ENCODE peak calls at places on chromosomes 1 and 21, in ten cellular contexts. U is uterus; O is dorsolateral prefrontal cortex; N is Caco-2; Q is adipocyte; M is CD8-positive, alpha-beta memory T cell; P is transverse colon; E is aorta; X is NT2/D1; C is pancreas. B is an unnamed sample.
A peak's percentile ranks its signal among the peaks of the same experiment; 100 is the strongest.

GRCh38 chr1:23004112-23004511 is 11.5 kb downstream of the TEX46 start:
- DNase-seq in U (no peak), O (no peak), N (no peak), Q (no peak), M (no peak), P (no peak), E (no peak), X (no peak), C (no peak), B (no peak)

GRCh38 chr1:201262963-201263608 is 20.2 kb upstream of the PKP1 start:
- DNase-seq in U (no peak), O (no peak), N (no peak), Q (no peak), M (no peak), P (no peak), E (no peak), X (no peak), C (no peak), B (no peak)

GRCh38 chr1:13699510-13699909 is 478 bp upstream of the PRDM2 start:
- DNase-seq in U (no peak), O (no peak), N (peak; percentile 11), Q (no peak), M (no peak), P (peak; percentile 20), E (no peak), X (no peak), C (no peak), B (peak; percentile 43)

GRCh38 chr1:153617677-153618076 is 1.6 kb upstream of the S100A14 start:
- DNase-seq in U (peak; percentile 41), O (peak; percentile 68), N (peak; percentile 91), Q (no peak), M (no peak), P (peak; percentile 94), E (peak; percentile 93), X (no peak), C (no peak), B (peak; percentile 61)

GRCh38 chr1:31575373-31576140 is 758 bp upstream of the TINAGL1 start:
- DNase-seq in U (no peak), O (no peak), N (peak; percentile 82), Q (no peak), M (no peak), P (peak; percentile 90), E (no peak), X (no peak), C (peak; percentile 57), B (no peak)

GRCh38 chr21:42238185-42238934 is 19.4 kb downstream of the ABCG1 start:
- DNase-seq in U (no peak), O (no peak), N (no peak), Q (no peak), M (peak; percentile 78), P (no peak), E (no peak), X (no peak), C (no peak), B (peak; percentile 46)

GRCh38 chr1:94646151-94646643 is 104.6 kb upstream of the F3 start:
- DNase-seq in U (no peak), O (no peak), N (no peak), Q (no peak), M (no peak), P (no peak), E (no peak), X (no peak), C (no peak), B (no peak)

GRCh38 chr1:29749021-29749420 is 512.7 kb downstream of the PTPRU start:
- DNase-seq in U (no peak), O (no peak), N (no peak), Q (no peak), M (no peak), P (no peak), E (no peak), X (no peak), C (no peak), B (no peak)

GRCh38 chr1:6521502-6521901 is 30.0 kb upstream of the PLEKHG5 start:
- DNase-seq in U (no peak), O (no peak), N (no peak), Q (peak; percentile 14), M (no peak), P (no peak), E (no peak), X (no peak), C (no peak), B (no peak)

GRCh38 chr1:22041505-22041904 is 11.0 kb upstream of the CDC42 start:
- DNase-seq in U (no peak), O (no peak), N (no peak), Q (no peak), M (no peak), P (no peak), E (no peak), X (no peak), C (no peak), B (no peak)

GRCh38 chr1:235503333-235504121 is 725 bp downstream of the B3GALNT2 start:
- DNase-seq in U (no peak), O (peak; percentile 66), N (peak; percentile 55), Q (peak; percentile 79), M (no peak), P (peak; percentile 74), E (peak; percentile 86), X (peak; percentile 63), C (peak; percentile 64), B (peak; percentile 75)

GRCh38 chr1:222252788-222253187 is 295.1 kb downstream of the HHIPL2 start:
- DNase-seq in U (no peak), O (no peak), N (no peak), Q (no peak), M (no peak), P (no peak), E (no peak), X (peak; percentile 46), C (no peak), B (no peak)

DNA sequence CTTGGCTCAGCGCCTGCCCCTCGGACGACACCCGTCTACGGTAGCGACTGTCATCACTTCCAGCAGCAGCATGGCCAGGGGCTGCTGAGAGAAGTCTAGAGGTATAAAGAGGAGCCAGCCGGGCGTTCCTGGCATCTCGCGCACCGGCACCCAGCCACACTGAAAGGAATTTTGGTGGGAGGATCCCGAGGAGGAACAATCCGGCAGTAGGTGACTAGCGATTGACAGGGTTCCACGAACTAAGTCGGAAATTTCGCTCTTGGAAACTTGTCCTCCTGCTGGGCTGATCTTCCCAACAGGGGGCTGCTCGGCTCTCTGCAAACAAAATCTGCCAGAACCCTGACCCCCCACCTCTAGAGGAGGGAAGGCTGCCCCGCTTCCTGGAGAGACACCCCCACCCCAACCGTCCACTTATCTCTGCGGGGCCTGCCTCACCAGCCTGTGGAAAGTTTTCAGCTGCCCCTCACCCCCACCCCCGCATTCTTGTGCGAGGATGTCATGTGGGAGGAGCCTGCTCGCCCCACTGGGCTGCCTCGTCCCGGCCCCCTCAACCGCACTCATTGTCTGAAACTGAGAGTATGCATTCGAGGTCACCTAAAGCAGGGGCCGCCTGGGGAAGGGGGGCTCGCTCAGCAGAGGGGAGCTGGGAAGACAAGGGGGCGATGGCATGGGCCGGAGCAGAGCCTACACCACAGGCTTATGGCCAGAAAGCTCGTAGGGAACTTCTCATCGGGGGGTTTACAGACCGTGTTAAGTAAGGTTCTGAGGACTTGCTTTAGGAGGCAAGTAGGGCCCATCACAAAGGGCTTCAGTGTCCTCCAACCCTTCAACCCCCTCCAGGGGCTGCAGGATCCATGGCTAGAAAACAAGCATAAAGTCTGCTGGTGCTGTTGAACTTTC is 9.6 kb downstream of the EPHA2 start:
- DNase-seq in U (peak; percentile 91), O (no peak), N (peak; percentile 91), Q (peak; percentile 93), M (no peak), P (peak; percentile 57), E (peak; percentile 93), X (peak; percentile 74), C (peak; percentile 52), B (no peak)
- H3K4me3 ChIP-seq in U (peak overlapping the region; percentile 19), O (no peak overlapping the region), N (no peak overlapping the region), Q (peak overlapping the region; percentile 58), M (no peak overlapping the region), P (no peak overlapping the region), E (no peak overlapping the region), X (peak overlapping the region; percentile 8), C (peak overlapping the region; percentile 40), B (no peak overlapping the region)

DNA sequence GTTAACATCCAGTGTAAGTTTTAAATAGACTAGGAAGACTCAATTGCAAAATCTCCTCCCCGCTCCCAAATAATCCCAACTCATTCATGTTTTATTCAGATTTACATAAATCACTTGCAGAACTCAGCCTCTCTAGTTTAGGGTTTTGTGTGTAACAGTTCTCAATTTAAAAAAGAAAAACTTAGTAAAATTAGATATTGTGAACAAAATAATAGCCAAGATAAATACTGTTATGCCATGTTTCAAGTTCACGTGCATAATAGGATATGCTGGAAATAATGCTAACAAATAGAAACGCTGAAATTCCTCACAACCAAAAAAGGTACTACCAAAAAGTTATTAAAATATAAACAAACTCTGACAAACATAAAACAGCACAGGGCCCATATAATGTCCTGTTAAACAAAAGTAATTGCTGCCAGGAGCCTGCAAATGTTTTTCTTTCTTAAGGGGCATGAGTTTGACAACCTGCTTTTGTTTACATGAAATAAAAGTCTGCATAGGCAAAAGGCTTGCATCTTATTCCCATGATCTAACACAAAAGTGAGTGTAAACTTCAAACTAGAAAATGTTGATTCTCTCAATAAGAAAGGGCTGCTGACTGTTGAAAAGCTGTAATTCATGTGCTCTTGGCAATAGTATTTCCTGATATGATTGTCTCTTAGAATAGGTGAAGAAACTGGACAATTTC is 2.9 kb downstream of the SERTAD4 start:
- DNase-seq in U (no peak), O (no peak), N (no peak), Q (no peak), M (no peak), P (no peak), E (no peak), X (no peak), C (no peak), B (no peak)
- H3K27me3 ChIP-seq in U (no peaks in the 10 kb centered on the region), O (no peaks in the 10 kb centered on the region), N (no peaks in the 10 kb centered on the region), Q (peaks cover 2% of the 10 kb centered on the region), M (peaks cover 19% of the 10 kb centered on the region), P (no peaks in the 10 kb centered on the region), E (no peaks in the 10 kb centered on the region), X (no peaks in the 10 kb centered on the region), C (no peaks in the 10 kb centered on the region), B (no peaks in the 10 kb centered on the region)

DNA sequence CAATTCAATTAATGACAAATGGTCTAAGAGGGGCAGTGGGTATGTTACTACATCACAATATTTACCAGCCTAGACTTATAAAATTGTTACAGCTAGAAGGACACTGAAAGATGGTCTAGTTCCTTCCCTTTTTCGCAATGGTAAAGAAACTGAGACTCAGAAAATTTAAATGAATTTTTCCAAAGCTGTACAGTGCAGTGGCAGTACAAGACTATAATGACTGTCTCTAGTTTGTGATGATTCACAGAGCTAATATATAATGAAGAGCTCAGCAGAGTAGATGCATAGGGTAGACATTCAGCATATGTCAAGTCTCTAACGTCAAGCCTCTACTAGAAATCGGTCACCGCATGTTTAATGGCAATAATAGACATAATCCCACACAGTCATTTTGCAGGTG is 4.6 kb downstream of the PLPP3 start:
- DNase-seq in U (no peak), O (no peak), N (no peak), Q (no peak), M (no peak), P (no peak), E (no peak), X (no peak), C (no peak), B (no peak)
- H3K4me3 ChIP-seq in U (peak overlapping the region; percentile 77), O (peak overlapping the region; percentile 86), N (no peak overlapping the region), Q (peak overlapping the region; percentile 96), M (no peak overlapping the region), P (no peak overlapping the region), E (no peak overlapping the region), X (no peak overlapping the region), C (peak overlapping the region; percentile 98), B (no peak overlapping the region)

DNA sequence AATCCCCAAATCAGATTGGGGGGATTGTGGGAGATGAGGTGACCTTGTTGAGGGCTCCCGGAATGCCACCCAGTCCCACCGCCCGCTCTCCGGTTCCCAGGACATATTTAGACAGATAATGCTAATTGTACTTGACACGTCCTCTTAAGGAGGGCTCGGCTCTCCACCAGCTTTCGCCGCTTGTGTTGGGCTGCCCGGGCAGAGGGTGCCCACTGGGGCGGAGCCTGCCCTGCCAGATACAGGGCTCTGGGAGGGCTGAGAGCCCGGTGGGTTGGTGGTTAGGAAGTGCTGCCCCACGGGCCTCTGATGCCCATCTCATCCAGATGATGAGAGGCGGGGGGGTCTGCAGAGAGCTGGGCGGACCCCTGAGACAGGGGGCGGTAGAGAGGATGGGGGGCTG is 89.9 kb downstream of the CASZ1 start:
- DNase-seq in U (no peak), O (no peak), N (no peak), Q (no peak), M (no peak), P (no peak), E (no peak), X (no peak), C (no peak), B (no peak)
- H3K27me3 ChIP-seq in U (no peaks in the 10 kb centered on the region), O (no peaks in the 10 kb centered on the region), N (no peaks in the 10 kb centered on the region), Q (peaks cover 82% of the 10 kb centered on the region), M (no peaks in the 10 kb centered on the region), P (no peaks in the 10 kb centered on the region), E (no peaks in the 10 kb centered on the region), X (no peaks in the 10 kb centered on the region), C (no peaks in the 10 kb centered on the region), B (no peaks in the 10 kb centered on the region)

B was measured in GM06990.